ENCODE peak calls at places on chromosomes 4 and X, in ten cellular contexts. V, H, K, Q, P, E, D, Z, J and U are unnamed samples.

GRCh38 chr4:82429728-82430192 is 502 bp downstream of the HNRNPDL start:
- DNase-seq in V (no peak), H (no peak), K (no peak), Q (peak; percentile 57), P (no peak), E (no peak), D (no peak), Z (no peak), J (no peak), U (no peak)

GRCh38 chrX:50799531-50799961 is 14.4 kb downstream of the SHROOM4 start:
- DNase-seq in V (peak; percentile 50), H (no peak), K (no peak), Q (no peak), P (peak; percentile 20), E (no peak), D (no peak), Z (no peak), J (no peak), U (no peak)

GRCh38 chr4:109990307-109991257 is 77.9 kb downstream of the EGF start:
- DNase-seq in V (no peak), H (no peak), K (no peak), Q (no peak), P (no peak), E (no peak), D (no peak), Z (peak; percentile 49), J (no peak), U (no peak)

GRCh38 chrX:41481264-41482109 is 34.3 kb downstream of the NYX start:
- DNase-seq in V (no peak), H (no peak), K (no peak), Q (no peak), P (no peak), E (peak; percentile 50), D (no peak), Z (no peak), J (peak; percentile 29), U (peak; percentile 5)

GRCh38 chr4:123339507-123340380 is 56.9 kb upstream of the SPRY1 start:
- DNase-seq in V (no peak), H (no peak), K (no peak), Q (no peak), P (no peak), E (no peak), D (no peak), Z (no peak), J (no peak), U (no peak)

GRCh38 chrX:129585691-129586090 is 45.6 kb downstream of the OCRL start:
- DNase-seq in V (no peak), H (no peak), K (no peak), Q (no peak), P (no peak), E (no peak), D (no peak), Z (no peak), J (peak; percentile 83), U (no peak)

GRCh38 chrX:68693481-68694410 is 46.3 kb downstream of the STARD8 start:
- DNase-seq in V (peak; percentile 82), H (peak; percentile 92), K (peak; percentile 45), Q (no peak), P (peak; percentile 69), E (peak; percentile 87), D (peak; percentile 90), Z (peak; percentile 71), J (no peak), U (peak; percentile 57)

GRCh38 chrX:118571829-118572228 is 76.2 kb downstream of the DOCK11 start:
- DNase-seq in V (peak; percentile 35), H (no peak), K (no peak), Q (no peak), P (no peak), E (no peak), D (no peak), Z (no peak), J (peak; percentile 1), U (no peak)

GRCh38 chrX:118652717-118653116 is 74.7 kb upstream of the IL13RA1 start:
- DNase-seq in V (no peak), H (no peak), K (no peak), Q (no peak), P (no peak), E (no peak), D (no peak), Z (no peak), J (no peak), U (no peak)

GRCh38 chr4:157320092-157320491 is 99.6 kb downstream of the GRIA2 start:
- DNase-seq in V (no peak), H (no peak), K (no peak), Q (no peak), P (no peak), E (no peak), D (no peak), Z (no peak), J (no peak), U (no peak)

GRCh38 chr4:54101190-54102041 is 1.5 kb downstream of the GSX2 start:
- DNase-seq in V (no peak), H (no peak), K (no peak), Q (no peak), P (no peak), E (no peak), D (no peak), Z (no peak), J (no peak), U (no peak)

GRCh38 chrX:134622813-134623185 is 35.5 kb downstream of the PLAC1 start:
- DNase-seq in V (no peak), H (no peak), K (no peak), Q (no peak), P (no peak), E (no peak), D (no peak), Z (no peak), J (no peak), U (no peak)

GRCh38 chrX:130079824-130080406 is 30.4 kb downstream of the ELF4 start:
- DNase-seq in V (no peak), H (peak; percentile 93), K (no peak), Q (no peak), P (peak; percentile 67), E (peak; percentile 62), D (no peak), Z (peak; percentile 86), J (peak; percentile 50), U (peak; percentile 61)

GRCh38 chrX:119156241-119156640 is 28.6 kb upstream of the KIAA1210 start:
- DNase-seq in V (no peak), H (no peak), K (no peak), Q (no peak), P (no peak), E (no peak), D (no peak), Z (no peak), J (no peak), U (no peak)

GRCh38 chr4:188778880-188779279 is 639.6 kb downstream of the TRIML1 start:
- DNase-seq in V (no peak), H (no peak), K (no peak), Q (no peak), P (no peak), E (no peak), D (no peak), Z (no peak), J (no peak), U (no peak)

GRCh38 chrX:153598541-153599191 is at the start of gene CCNQ:
- DNase-seq in V (no peak), H (no peak), K (no peak), Q (no peak), P (peak; percentile 36), E (peak; percentile 25), D (peak; percentile 64), Z (peak; percentile 54), J (no peak), U (no peak)
- TF ChIP-seq POLR2A in V (no peak), H (no peak), K (no peak), Q (no peak), P (peak; percentile 14), E (no peak), D (peak; percentile 79), Z (peak; percentile 58), J (no peak), U (peak; percentile 67)

DNA sequence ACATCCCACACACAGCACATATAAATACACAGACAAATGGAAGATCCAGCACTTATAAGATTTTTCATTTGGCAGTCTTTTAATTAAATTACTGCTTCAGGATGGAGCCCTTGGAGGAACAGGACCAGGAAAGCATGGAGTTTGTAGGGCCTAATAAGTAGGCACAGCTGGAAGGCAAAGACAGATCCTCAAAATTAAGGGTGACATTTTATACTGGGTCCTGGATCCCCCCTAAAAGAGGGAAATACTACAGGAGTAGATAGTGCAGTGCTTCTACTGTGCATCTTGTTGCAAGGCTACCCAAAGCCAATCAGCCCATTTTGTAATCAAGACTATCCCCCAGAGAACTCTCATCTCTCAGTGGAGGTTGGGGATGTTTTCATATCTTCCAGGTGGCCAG is 1860.7 kb upstream of the PCDH10 start:
- DNase-seq in V (no peak), H (no peak), K (no peak), Q (no peak), P (no peak), E (no peak), D (no peak), Z (no peak), J (no peak), U (no peak)
- TF ChIP-seq POLR2A in V (no peak), H (no peak), K (no peak), Q (no peak), P (no peak), E (no peak), D (no peak), Z (no peak), J (no peak), U (no peak)

GRCh38 chr4:184826315-184827266 is 823 bp upstream of the ACSL1 start:
- DNase-seq in V (peak; percentile 57), H (peak; percentile 90), K (no peak), Q (no peak), P (peak; percentile 50), E (peak; percentile 46), D (no peak), Z (peak; percentile 74), J (no peak), U (no peak)

GRCh38 chr4:184824081-184824775 is 1.5 kb downstream of the ACSL1 start:
- DNase-seq in V (no peak), H (peak; percentile 52), K (no peak), Q (no peak), P (no peak), E (no peak), D (no peak), Z (no peak), J (no peak), U (no peak)

GRCh38 chr4:184824776-184825393 is 883 bp downstream of the ACSL1 start:
- DNase-seq in V (no peak), H (peak; percentile 83), K (no peak), Q (no peak), P (no peak), E (no peak), D (no peak), Z (no peak), J (no peak), U (no peak)

GRCh38 chr4:184822356-184822755 is 3.4 kb downstream of the ACSL1 start:
- DNase-seq in V (no peak), H (peak; percentile 36), K (no peak), Q (no peak), P (no peak), E (no peak), D (no peak), Z (no peak), J (no peak), U (no peak)

GRCh38 chr4:184825394-184826314 is at the start of gene ACSL1:
- DNase-seq in V (peak; percentile 89), H (peak; percentile 93), K (peak; percentile 66), Q (peak; percentile 70), P (peak; percentile 76), E (peak; percentile 93), D (peak; percentile 94), Z (peak; percentile 91), J (peak; percentile 39), U (peak; percentile 68)
- TF ChIP-seq POLR2A in V (no peak), H (no peak), K (peak; percentile 70), Q (no peak), P (peak; percentile 37), E (no peak), D (peak; percentile 97), Z (no peak), J (no peak), U (peak; percentile 68)

GRCh38 chr4:121072080-121072835 is at the start of gene NDNF:
- DNase-seq in V (peak; percentile 76), H (peak; percentile 84), K (peak; percentile 14), Q (no peak), P (peak; percentile 69), E (no peak), D (peak; percentile 72), Z (peak; percentile 44), J (peak; percentile 1), U (peak; percentile 29)
- TF ChIP-seq POLR2A in V (no peak), H (no peak), K (no peak), Q (no peak), P (peak; percentile 57), E (no peak), D (no peak), Z (no peak), J (no peak), U (no peak)